ENCODE peak calls at places on chromosome 13, in nine cellular contexts. One of them, this sample, is unnamed.

GRCh38 chr13:40777166-40777956 is 6.4 kb upstream of the MRPS31 start:
- DNase-seq in K562: peak; percentile 70
- DNase-seq in HCT116: peak; percentile 65
- DNase-seq in transverse colon: peak; percentile 43
- DNase-seq in IMR-90: peak; percentile 37
- DNase-seq in adrenal gland: peak; percentile 27
- DNase-seq in testis: peak; percentile 53
- DNase-seq in breast epithelium: no peak
- DNase-seq in Peyer's patch: no peak
- DNase-seq in this sample: peak; percentile 74

GRCh38 chr13:105936816-105937215 is 598.6 kb downstream of the EFNB2 start:
- DNase-seq in K562: no peak
- DNase-seq in HCT116: no peak
- DNase-seq in transverse colon: no peak
- DNase-seq in IMR-90: peak; percentile 24
- DNase-seq in adrenal gland: no peak
- DNase-seq in testis: no peak
- DNase-seq in breast epithelium: no peak
- DNase-seq in Peyer's patch: no peak
- DNase-seq in this sample: peak; percentile 5

GRCh38 chr13:98372886-98373285 is 195.8 kb upstream of the RNF113B start:
- DNase-seq in K562: no peak
- DNase-seq in HCT116: no peak
- DNase-seq in transverse colon: no peak
- DNase-seq in IMR-90: peak; percentile 87
- DNase-seq in adrenal gland: peak; percentile 60
- DNase-seq in testis: no peak
- DNase-seq in breast epithelium: no peak
- DNase-seq in Peyer's patch: no peak
- DNase-seq in this sample: no peak

GRCh38 chr13:52356327-52356726 is 49.6 kb downstream of the THSD1 start:
- DNase-seq in K562: no peak
- DNase-seq in HCT116: no peak
- DNase-seq in transverse colon: no peak
- DNase-seq in IMR-90: peak; percentile 57
- DNase-seq in adrenal gland: no peak
- DNase-seq in testis: no peak
- DNase-seq in breast epithelium: no peak
- DNase-seq in Peyer's patch: no peak
- DNase-seq in this sample: no peak

GRCh38 chr13:95605426-95606125 is 38.9 kb downstream of the DZIP1 start:
- DNase-seq in K562: no peak
- DNase-seq in HCT116: no peak
- DNase-seq in transverse colon: no peak
- DNase-seq in IMR-90: no peak
- DNase-seq in adrenal gland: no peak
- DNase-seq in testis: no peak
- DNase-seq in breast epithelium: no peak
- DNase-seq in Peyer's patch: no peak
- DNase-seq in this sample: no peak

GRCh38 chr13:44425041-44425814 is 51.6 kb downstream of the SERP2 start:
- DNase-seq in K562: no peak
- DNase-seq in HCT116: no peak
- DNase-seq in transverse colon: no peak
- DNase-seq in IMR-90: no peak
- DNase-seq in adrenal gland: no peak
- DNase-seq in testis: no peak
- DNase-seq in breast epithelium: no peak
- DNase-seq in Peyer's patch: no peak
- DNase-seq in this sample: peak; percentile 25

GRCh38 chr13:43846496-43846895 is 33.0 kb downstream of the CCDC122 start:
- DNase-seq in K562: no peak
- DNase-seq in HCT116: no peak
- DNase-seq in transverse colon: no peak
- DNase-seq in IMR-90: peak; percentile 72
- DNase-seq in adrenal gland: no peak
- DNase-seq in testis: no peak
- DNase-seq in breast epithelium: no peak
- DNase-seq in Peyer's patch: no peak
- DNase-seq in this sample: no peak

GRCh38 chr13:73142091-73142490 is 83.3 kb downstream of the KLF5 start:
- DNase-seq in K562: no peak
- DNase-seq in HCT116: no peak
- DNase-seq in transverse colon: no peak
- DNase-seq in IMR-90: no peak
- DNase-seq in adrenal gland: no peak
- DNase-seq in testis: no peak
- DNase-seq in breast epithelium: no peak
- DNase-seq in Peyer's patch: no peak
- DNase-seq in this sample: no peak

GRCh38 chr13:43041368-43041921 is 18.1 kb downstream of the DNAJC15 start:
- DNase-seq in K562: no peak
- DNase-seq in HCT116: no peak
- DNase-seq in transverse colon: no peak
- DNase-seq in IMR-90: peak; percentile 24
- DNase-seq in adrenal gland: no peak
- DNase-seq in testis: no peak
- DNase-seq in breast epithelium: no peak
- DNase-seq in Peyer's patch: no peak
- DNase-seq in this sample: no peak

GRCh38 chr13:36190771-36191170 is 23.6 kb downstream of the SOHLH2 start:
- DNase-seq in K562: no peak
- DNase-seq in HCT116: no peak
- DNase-seq in transverse colon: no peak
- DNase-seq in IMR-90: no peak
- DNase-seq in adrenal gland: no peak
- DNase-seq in testis: no peak
- DNase-seq in breast epithelium: no peak
- DNase-seq in Peyer's patch: no peak
- DNase-seq in this sample: no peak

GRCh38 chr13:33610471-33611015 is 207.4 kb upstream of the RFC3 start:
- DNase-seq in K562: peak; percentile 7
- DNase-seq in HCT116: no peak
- DNase-seq in transverse colon: peak; percentile 13
- DNase-seq in IMR-90: no peak
- DNase-seq in adrenal gland: peak; percentile 49
- DNase-seq in testis: peak; percentile 39
- DNase-seq in breast epithelium: no peak
- DNase-seq in Peyer's patch: no peak
- DNase-seq in this sample: peak; percentile 46

GRCh38 chr13:65605386-65605785 is 1624.8 kb downstream of the PCDH9 start:
- DNase-seq in K562: no peak
- DNase-seq in HCT116: no peak
- DNase-seq in transverse colon: no peak
- DNase-seq in IMR-90: peak; percentile 3
- DNase-seq in adrenal gland: no peak
- DNase-seq in testis: no peak
- DNase-seq in breast epithelium: no peak
- DNase-seq in Peyer's patch: no peak
- DNase-seq in this sample: no peak

GRCh38 chr13:24863748-24864540 is 100.0 kb downstream of the RNF17 start:
- DNase-seq in K562: peak; percentile 67
- DNase-seq in HCT116: no peak
- DNase-seq in transverse colon: no peak
- DNase-seq in IMR-90: no peak
- DNase-seq in adrenal gland: no peak
- DNase-seq in testis: no peak
- DNase-seq in breast epithelium: no peak
- DNase-seq in Peyer's patch: no peak
- DNase-seq in this sample: no peak

GRCh38 chr13:49649244-49649962 is 21.1 kb downstream of the ARL11 start:
- DNase-seq in K562: no peak
- DNase-seq in HCT116: no peak
- DNase-seq in transverse colon: no peak
- DNase-seq in IMR-90: peak; percentile 68
- DNase-seq in adrenal gland: no peak
- DNase-seq in testis: no peak
- DNase-seq in breast epithelium: no peak
- DNase-seq in Peyer's patch: no peak
- DNase-seq in this sample: no peak

DNA sequence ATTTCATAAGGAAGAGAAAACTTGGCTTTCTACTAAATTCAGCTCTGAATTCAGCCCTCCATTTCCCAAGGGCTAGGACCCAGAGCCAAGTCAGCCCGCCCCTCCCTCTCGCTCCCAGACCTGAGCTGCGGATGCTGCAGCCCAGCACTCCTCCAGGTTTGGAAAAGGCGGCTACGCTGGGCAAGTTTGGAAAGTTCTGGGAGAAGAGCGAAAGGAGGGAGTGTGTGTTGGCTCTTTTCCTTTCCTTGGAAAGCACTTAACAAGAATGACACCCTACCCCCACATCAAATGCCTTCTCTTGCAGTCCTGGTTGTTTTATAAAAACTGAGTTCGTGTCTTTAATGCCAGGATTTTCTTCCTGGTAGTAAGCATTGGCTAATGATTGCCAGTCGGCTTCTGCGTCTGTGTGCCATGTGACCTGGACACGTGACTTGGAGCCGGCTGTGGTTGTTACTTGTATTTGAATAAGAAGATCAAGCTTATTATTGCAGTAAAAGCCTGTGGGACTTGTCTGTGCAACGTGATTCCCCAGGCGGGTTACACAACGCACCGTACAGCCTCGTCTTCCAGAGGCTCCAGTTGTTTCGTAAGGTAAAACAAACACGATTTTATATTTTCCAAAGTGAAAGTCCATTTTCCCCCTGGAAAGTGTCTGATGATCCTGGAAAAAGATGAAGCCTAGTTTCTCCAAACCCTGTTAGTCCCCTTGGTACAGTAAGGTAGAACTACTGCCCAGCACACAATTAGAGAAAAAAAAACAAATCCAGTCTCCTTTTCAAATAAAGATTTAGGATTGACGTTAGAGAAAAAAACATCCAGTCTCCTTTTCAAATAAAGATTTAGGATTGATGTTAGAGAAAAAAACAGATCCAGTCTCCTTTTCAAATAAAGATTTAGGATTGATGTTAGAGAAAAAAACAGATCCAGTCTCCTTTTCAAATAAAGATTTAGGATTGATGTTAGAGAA is 26.8 kb upstream of the UBE2L5 start:
- DNase-seq in K562: peak; percentile 55
- DNase-seq in HCT116: peak; percentile 48
- DNase-seq in transverse colon: peak; percentile 96
- DNase-seq in IMR-90: peak; percentile 93
- DNase-seq in adrenal gland: peak; percentile 93
- DNase-seq in testis: peak; percentile 95
- DNase-seq in breast epithelium: peak; percentile 97
- DNase-seq in Peyer's patch: peak; percentile 93
- DNase-seq in this sample: peak; percentile 94
- TF ChIP-seq POLR2A in K562: no peak
- TF ChIP-seq POLR2A in HCT116: no peak
- TF ChIP-seq POLR2A in transverse colon: peak; percentile 83
- TF ChIP-seq POLR2A in IMR-90: no peak
- TF ChIP-seq POLR2A in adrenal gland: peak; percentile 36
- TF ChIP-seq POLR2A in testis: no peak
- TF ChIP-seq POLR2A in breast epithelium: peak; percentile 66
- TF ChIP-seq POLR2A in Peyer's patch: peak; percentile 44
- TF ChIP-seq POLR2A in this sample: peak; percentile 60

GRCh38 chr13:80835902-80836301 is 495.0 kb upstream of the SPRY2 start:
- DNase-seq in K562: no peak
- DNase-seq in HCT116: no peak
- DNase-seq in transverse colon: no peak
- DNase-seq in IMR-90: no peak
- DNase-seq in adrenal gland: no peak
- DNase-seq in testis: no peak
- DNase-seq in breast epithelium: no peak
- DNase-seq in Peyer's patch: no peak
- DNase-seq in this sample: no peak
- TF ChIP-seq POLR2A in K562: no peak
- TF ChIP-seq POLR2A in HCT116: no peak
- TF ChIP-seq POLR2A in transverse colon: no peak
- TF ChIP-seq POLR2A in IMR-90: no peak
- TF ChIP-seq POLR2A in adrenal gland: no peak
- TF ChIP-seq POLR2A in testis: no peak
- TF ChIP-seq POLR2A in breast epithelium: no peak
- TF ChIP-seq POLR2A in Peyer's patch: no peak
- TF ChIP-seq POLR2A in this sample: no peak

DNA sequence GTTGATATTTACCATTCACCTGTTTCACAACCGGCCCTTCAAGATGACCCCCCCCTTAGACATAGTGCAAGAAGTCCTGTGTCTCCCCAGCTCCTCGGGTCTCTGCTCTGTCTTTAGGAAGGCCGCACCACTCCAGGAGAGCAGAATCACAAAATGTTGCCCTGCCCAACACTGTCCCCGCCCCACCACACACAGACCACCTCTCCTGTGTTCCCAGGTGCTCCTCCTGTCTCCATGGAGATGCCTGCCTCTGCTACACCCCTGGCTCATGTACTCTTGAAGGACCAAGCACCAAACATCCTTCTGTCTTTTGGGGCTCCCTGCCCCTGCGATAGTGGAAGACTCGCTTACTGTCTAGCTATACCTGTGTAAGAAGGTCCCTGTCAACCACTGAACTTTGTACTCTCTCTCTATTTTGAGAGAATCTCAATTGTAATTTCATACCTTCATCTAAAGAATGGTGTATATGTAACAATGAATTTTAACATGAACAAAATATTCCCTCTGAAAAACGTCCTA is 9.6 kb upstream of the TNFRSF19 start:
- DNase-seq in K562: no peak
- DNase-seq in HCT116: no peak
- DNase-seq in transverse colon: no peak
- DNase-seq in IMR-90: no peak
- DNase-seq in adrenal gland: no peak
- DNase-seq in testis: no peak
- DNase-seq in breast epithelium: no peak
- DNase-seq in Peyer's patch: no peak
- DNase-seq in this sample: no peak
- TF ChIP-seq POLR2A in K562: no peak
- TF ChIP-seq POLR2A in HCT116: no peak
- TF ChIP-seq POLR2A in transverse colon: no peak
- TF ChIP-seq POLR2A in IMR-90: no peak
- TF ChIP-seq POLR2A in adrenal gland: no peak
- TF ChIP-seq POLR2A in testis: no peak
- TF ChIP-seq POLR2A in breast epithelium: no peak
- TF ChIP-seq POLR2A in Peyer's patch: no peak
- TF ChIP-seq POLR2A in this sample: no peak

DNA sequence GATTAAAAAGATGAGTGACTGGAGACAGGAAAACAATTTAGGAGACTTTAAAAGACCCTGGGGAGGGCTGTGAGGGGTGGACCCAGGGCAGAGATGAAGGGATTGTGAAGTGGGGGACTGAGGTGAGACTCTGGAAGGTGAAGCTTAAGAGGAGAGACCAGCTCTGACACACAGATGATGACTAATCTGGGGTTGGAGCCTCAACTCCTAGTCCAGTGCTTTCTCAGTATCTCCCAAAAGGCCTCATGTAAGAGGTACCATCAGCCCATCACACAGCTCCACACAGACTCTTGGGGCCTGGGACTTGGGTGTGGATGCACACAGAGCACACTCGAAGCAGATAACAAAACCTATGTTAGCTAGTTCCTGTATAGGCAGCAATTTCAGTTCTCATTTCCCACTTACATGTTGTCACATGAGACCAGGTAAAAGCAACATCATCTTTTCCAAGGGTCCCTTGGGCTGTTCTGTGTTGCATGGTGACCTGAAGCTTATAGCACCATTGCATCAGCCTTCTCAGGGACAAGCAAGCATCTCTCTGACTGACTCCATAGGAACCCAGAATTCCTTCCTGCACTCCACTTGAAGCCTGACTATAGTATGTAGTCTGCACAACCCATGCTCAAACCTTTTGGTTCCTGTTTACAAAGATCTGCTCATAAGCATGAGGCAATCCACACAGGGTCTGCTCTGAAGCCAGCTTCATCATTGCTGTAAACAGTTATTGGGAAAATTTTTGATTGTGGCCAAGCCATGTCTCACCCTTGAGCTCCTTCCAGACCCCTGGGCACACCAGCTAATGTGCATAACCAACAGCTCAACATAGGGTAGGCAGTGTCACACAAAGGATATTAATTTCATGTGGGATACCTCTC is 88.6 kb upstream of the MYCBP2 start:
- DNase-seq in K562: no peak
- DNase-seq in HCT116: no peak
- DNase-seq in transverse colon: no peak
- DNase-seq in IMR-90: no peak
- DNase-seq in adrenal gland: no peak
- DNase-seq in testis: no peak
- DNase-seq in breast epithelium: no peak
- DNase-seq in Peyer's patch: no peak
- DNase-seq in this sample: peak; percentile 21
- TF ChIP-seq POLR2A in K562: no peak
- TF ChIP-seq POLR2A in HCT116: no peak
- TF ChIP-seq POLR2A in transverse colon: no peak
- TF ChIP-seq POLR2A in IMR-90: no peak
- TF ChIP-seq POLR2A in adrenal gland: no peak
- TF ChIP-seq POLR2A in testis: no peak
- TF ChIP-seq POLR2A in breast epithelium: no peak
- TF ChIP-seq POLR2A in Peyer's patch: no peak
- TF ChIP-seq POLR2A in this sample: no peak

This sample was measured in NB4.